ENCODE peak calls at places on chromosomes 6 and 20, in seven cellular contexts. I, C, O, J, Z, A and F are unnamed samples.

GRCh38 chr20:19368351-19368750 is 155.9 kb downstream of the SLC24A3 start:
- DNase-seq in I (no peak), C (no peak), O (no peak), J (peak), Z (no peak), A (no peak), F (no peak)

GRCh38 chr20:19934792-19935491 is 82.2 kb upstream of the NAA20 start:
- DNase-seq in I (no peak), C (peak), O (no peak), J (no peak), Z (no peak), A (no peak), F (no peak)

GRCh38 chr20:11229772-11230171 is 556.0 kb upstream of the JAG1 start:
- DNase-seq in I (no peak), C (peak), O (no peak), J (peak), Z (no peak), A (peak), F (no peak)

GRCh38 chr20:63483834-63484233 is 11.4 kb upstream of the KCNQ2 start:
- DNase-seq in I (peak), C (no peak), O (no peak), J (no peak), Z (no peak), A (no peak), F (no peak)

GRCh38 chr6:111777357-111777756 is 95.9 kb downstream of the FYN start:
- DNase-seq in I (no peak), C (no peak), O (no peak), J (no peak), Z (no peak), A (no peak), F (no peak)

GRCh38 chr6:134822920-134823430 is 126.9 kb downstream of the ALDH8A1 start:
- DNase-seq in I (peak), C (peak), O (no peak), J (peak), Z (no peak), A (peak), F (no peak)

GRCh38 chr6:72968704-72969103 is 256.6 kb downstream of the KHDC1L start:
- DNase-seq in I (no peak), C (no peak), O (no peak), J (no peak), Z (no peak), A (no peak), F (no peak)

GRCh38 chr6:135281227-135281626 is 100.1 kb downstream of the MYB start:
- DNase-seq in I (no peak), C (no peak), O (no peak), J (peak), Z (no peak), A (peak), F (no peak)

GRCh38 chr20:63186528-63187316 is 29.2 kb downstream of the YTHDF1 start:
- DNase-seq in I (no peak), C (no peak), O (no peak), J (no peak), Z (no peak), A (peak), F (no peak)

GRCh38 chr6:34243131-34243771 is 5.6 kb downstream of the SMIM29 start:
- DNase-seq in I (peak), C (no peak), O (no peak), J (no peak), Z (peak), A (no peak), F (no peak)

GRCh38 chr6:41546866-41547798 is 951 bp downstream of the FOXP4 start:
- DNase-seq in I (peak), C (no peak), O (no peak), J (peak), Z (peak), A (peak), F (no peak)

GRCh38 chr20:62336775-62337557 is 30.1 kb downstream of the LAMA5 start:
- DNase-seq in I (no peak), C (no peak), O (no peak), J (no peak), Z (no peak), A (no peak), F (no peak)

GRCh38 chr6:12313992-12314589 is 23.9 kb downstream of the EDN1 start:
- DNase-seq in I (no peak), C (peak), O (no peak), J (no peak), Z (no peak), A (peak), F (no peak)

GRCh38 chr6:113588646-113589045 is 268.5 kb upstream of the MARCKS start:
- DNase-seq in I (no peak), C (no peak), O (no peak), J (no peak), Z (no peak), A (no peak), F (no peak)

GRCh38 chr20:62834967-62835730 is 18.3 kb downstream of the COL9A3 start:
- DNase-seq in I (no peak), C (no peak), O (no peak), J (no peak), Z (no peak), A (no peak), F (no peak)

GRCh38 chr6:150934380-150934779 is 68.9 kb downstream of the MTHFD1L start:
- DNase-seq in I (no peak), C (no peak), O (no peak), J (no peak), Z (no peak), A (peak), F (no peak)

GRCh38 chr6:43009124-43009523 is 4.6 kb downstream of the MEA1 start:
- DNase-seq in I (peak), C (no peak), O (no peak), J (peak), Z (peak), A (peak), F (no peak)

GRCh38 chr20:63150911-63151531 is 64.9 kb downstream of the YTHDF1 start:
- DNase-seq in I (no peak), C (no peak), O (no peak), J (no peak), Z (no peak), A (no peak), F (no peak)